ENCODE peak calls at places on chromosome 9, in seven cellular contexts. U is transverse colon, V is RWPE1, J is thoracic aorta, X is gastrocnemius medialis, I is natural killer cell, A is WERI-Rb-1. L is an unnamed sample.

GRCh38 chr9:27362447-27363210 is 65.7 kb upstream of the EQTN start:
- DNase-seq in U (no peak), V (peak; percentile 69), J (no peak), X (no peak), I (no peak), A (peak; percentile 35), L (no peak)

GRCh38 chr9:92764381-92764987 is at the start of gene BICD2:
- DNase-seq in U (no peak), V (no peak), J (no peak), X (peak; percentile 26), I (peak; percentile 40), A (no peak), L (no peak)

GRCh38 chr9:69023650-69024049 is 9.7 kb upstream of the PRKACG start:
- DNase-seq in U (no peak), V (no peak), J (no peak), X (no peak), I (no peak), A (no peak), L (no peak)

GRCh38 chr9:34992376-34992951 is 2.9 kb downstream of the DNAJB5 start:
- DNase-seq in U (peak; percentile 26), V (peak; percentile 84), J (peak; percentile 91), X (peak; percentile 98), I (no peak), A (peak; percentile 34), L (no peak)

GRCh38 chr9:16321461-16322119 is 548.9 kb downstream of the BNC2 start:
- DNase-seq in U (no peak), V (no peak), J (peak; percentile 44), X (no peak), I (no peak), A (no peak), L (no peak)

GRCh38 chr9:109771796-109772525 is 8.0 kb upstream of the PALM2AKAP2 start:
- DNase-seq in U (no peak), V (no peak), J (no peak), X (no peak), I (no peak), A (no peak), L (no peak)

GRCh38 chr9:122236681-122237080 is 7.9 kb upstream of the LHX6 start:
- DNase-seq in U (no peak), V (no peak), J (no peak), X (no peak), I (no peak), A (no peak), L (no peak)

GRCh38 chr9:92887880-92888338 is 10.1 kb upstream of the ZNF484 start:
- DNase-seq in U (no peak), V (no peak), J (no peak), X (no peak), I (no peak), A (no peak), L (no peak)

GRCh38 chr9:101848485-101848919 is 110.1 kb upstream of the GRIN3A start:
- DNase-seq in U (peak; percentile 37), V (peak; percentile 11), J (no peak), X (no peak), I (no peak), A (no peak), L (no peak)

GRCh38 chr9:37480759-37481158 is 5.0 kb upstream of the POLR1E start:
- DNase-seq in U (no peak), V (no peak), J (no peak), X (no peak), I (no peak), A (no peak), L (no peak)
- TF ChIP-seq CTCF in U (no peak), V (no peak), J (no peak), X (no peak), I (no peak), A (no peak), L (no peak)

DNA sequence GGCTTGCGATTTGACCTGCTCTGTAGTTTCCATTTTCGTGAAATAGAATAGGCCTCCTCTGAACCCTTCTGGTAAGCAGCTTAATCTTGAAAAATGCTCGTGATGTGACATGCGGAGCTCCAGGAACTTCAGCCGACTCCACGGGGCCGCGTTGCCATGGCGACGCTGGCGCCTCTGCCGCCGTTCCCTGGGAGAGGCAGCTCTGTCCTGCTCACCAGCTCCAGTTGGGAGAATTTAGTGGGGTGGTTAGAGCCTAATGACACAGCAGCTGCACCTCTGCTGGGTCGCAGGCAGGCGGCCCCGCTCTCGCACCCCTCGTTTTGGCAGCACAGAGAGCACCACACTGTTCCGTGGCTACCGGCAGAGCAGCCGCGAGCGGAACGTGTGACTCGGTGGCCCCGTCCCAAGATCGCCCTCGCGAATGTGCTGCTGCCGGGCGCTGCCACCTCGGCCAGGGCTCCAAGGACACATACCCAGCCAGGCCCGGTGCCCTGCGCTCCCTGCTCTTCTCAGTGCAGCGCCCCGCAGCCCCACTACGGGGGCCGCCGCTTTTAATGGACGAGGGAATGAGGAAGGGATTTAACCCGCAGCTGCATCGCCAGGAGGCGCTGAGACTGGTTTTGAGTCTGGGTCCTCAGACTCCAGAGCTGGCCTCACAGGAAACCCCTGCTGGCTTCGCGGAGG is 131.2 kb upstream of the LMX1B start:
- DNase-seq in U (no peak), V (no peak), J (no peak), X (peak; percentile 52), I (no peak), A (peak; percentile 90), L (no peak)
- TF ChIP-seq CTCF in U (no peak), V (no peak), J (no peak), X (no peak), I (no peak), A (peak; percentile 22), L (no peak)

GRCh38 chr9:18495065-18495464 is 21.1 kb downstream of the ADAMTSL1 start:
- DNase-seq in U (no peak), V (no peak), J (no peak), X (no peak), I (no peak), A (no peak), L (no peak)
- TF ChIP-seq CTCF in U (no peak), V (no peak), J (no peak), X (no peak), I (no peak), A (no peak), L (no peak)

DNA sequence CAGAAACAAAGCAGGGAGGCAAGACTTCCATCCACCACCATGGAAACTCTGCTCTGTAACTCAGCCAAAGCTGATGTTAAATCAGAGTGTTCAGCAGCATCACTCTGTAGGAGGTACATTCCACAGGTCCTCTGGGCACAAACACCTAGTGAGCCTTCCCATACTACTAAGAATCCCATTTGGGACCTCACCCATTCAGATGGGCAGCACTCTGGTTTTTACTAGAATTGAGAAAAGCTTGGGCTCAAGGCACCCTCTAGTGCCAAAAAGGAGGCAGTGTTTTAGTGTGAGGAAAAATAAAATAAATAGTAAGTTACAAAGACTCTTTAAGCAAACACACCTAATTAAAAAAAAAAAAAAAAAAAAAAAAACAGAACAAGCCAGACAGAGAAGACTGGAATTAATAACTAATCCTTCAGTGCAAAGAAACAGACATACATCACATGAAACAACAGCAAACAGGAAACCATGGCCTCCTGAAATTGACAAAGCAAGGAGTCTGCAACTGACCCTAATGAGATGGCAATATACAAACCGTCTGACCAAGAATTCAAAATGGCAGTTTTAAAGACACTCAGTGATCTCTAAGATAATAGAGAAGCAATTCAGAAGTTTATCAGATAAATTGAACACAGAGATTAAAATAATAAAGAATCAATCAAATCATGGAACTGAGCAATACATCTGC is 159.5 kb downstream of the GNA14 start:
- DNase-seq in U (no peak), V (peak; percentile 30), J (no peak), X (no peak), I (no peak), A (no peak), L (no peak)
- TF ChIP-seq CTCF in U (peak; percentile 25), V (peak; percentile 37), J (no peak), X (no peak), I (peak; percentile 17), A (peak; percentile 36), L (no peak)

GRCh38 chr9:134382733-134383132 is 56.5 kb downstream of the RXRA start:
- DNase-seq in U (peak; percentile 84), V (no peak), J (no peak), X (no peak), I (no peak), A (no peak), L (no peak)
- TF ChIP-seq CTCF in U (no peak), V (no peak), J (no peak), X (no peak), I (no peak), A (no peak), L (no peak)

GRCh38 chr9:83919111-83919510 is 2.1 kb downstream of the KIF27 start:
- DNase-seq in U (no peak), V (no peak), J (no peak), X (no peak), I (no peak), A (no peak), L (no peak)

GRCh38 chr9:83920469-83920941 is 727 bp downstream of the KIF27 start:
- DNase-seq in U (peak; percentile 69), V (no peak), J (no peak), X (no peak), I (no peak), A (no peak), L (no peak)

DNA sequence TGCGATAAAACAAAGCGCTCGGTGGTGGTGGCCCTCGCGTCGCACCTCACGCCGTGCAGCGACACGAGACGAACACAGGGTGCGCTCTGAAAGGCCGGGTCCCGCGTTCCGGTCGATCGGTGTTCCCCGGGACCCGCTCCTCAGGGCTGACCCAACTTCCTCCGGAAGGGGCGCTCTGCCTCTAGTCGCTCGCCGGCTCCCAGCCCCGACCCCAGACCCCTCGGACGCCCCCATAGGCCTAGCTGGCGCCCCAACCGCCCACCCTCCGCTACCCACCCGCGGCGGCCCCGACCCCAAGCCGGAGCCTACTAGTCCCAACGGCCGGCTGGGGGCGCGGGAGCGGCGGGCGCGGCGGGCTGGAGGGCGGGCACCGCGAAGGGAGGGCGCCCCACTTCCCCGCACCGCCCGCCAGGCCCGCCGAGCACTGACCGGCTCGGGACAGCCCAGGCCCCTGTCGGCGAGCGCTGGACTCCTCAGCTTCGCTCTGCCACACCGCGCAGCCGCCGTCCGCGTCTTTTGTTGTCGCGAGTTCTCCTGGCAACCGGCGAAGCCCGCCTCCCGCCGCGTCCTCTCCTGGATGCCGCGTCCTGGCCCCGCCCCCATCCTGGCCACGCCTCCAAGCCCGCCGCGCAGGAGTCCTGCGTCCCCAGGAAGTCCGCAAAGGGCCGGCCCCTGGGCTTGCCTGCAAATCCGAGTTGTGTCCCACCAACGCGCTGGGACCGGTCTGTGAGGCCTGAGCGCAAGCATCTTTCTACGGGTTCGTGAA is at the start of gene KIF27:
- DNase-seq in U (peak; percentile 99), V (peak; percentile 95), J (peak; percentile 96), X (peak; percentile 98), I (peak; percentile 98), A (peak; percentile 99), L (peak; percentile 99)
- TF ChIP-seq CTCF in U (peak; percentile 37), V (peak; percentile 64), J (peak; percentile 43), X (peak; percentile 52), I (peak; percentile 54), A (peak; percentile 44), L (no peak)

DNA sequence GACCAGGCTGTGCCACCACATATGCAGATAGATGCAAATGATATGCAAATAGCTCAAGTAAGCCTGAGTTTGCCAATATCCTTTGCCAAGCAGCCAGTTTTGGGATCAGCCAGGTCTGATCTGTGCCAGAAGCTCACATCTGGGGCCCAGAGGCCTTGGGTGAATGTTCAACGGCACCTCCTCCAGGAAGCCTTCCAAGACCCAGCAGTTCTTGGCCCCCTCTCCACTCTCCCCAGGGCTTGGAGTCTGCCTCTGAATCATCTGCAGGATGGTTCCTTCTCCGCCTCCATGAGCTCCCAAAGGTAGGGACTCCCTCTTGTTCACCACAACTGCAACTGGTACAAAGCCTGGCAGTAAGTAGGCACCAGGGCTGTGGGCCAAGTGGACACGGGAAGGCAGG is 99.9 kb downstream of the C9orf50 start:
- DNase-seq in U (no peak), V (no peak), J (no peak), X (no peak), I (no peak), A (no peak), L (no peak)
- TF ChIP-seq CTCF in U (no peak), V (no peak), J (no peak), X (no peak), I (no peak), A (no peak), L (no peak)

L was measured in activated B cell treated with CpG ODN at 0.5 μM for 24 hours.